ENCODE peak calls at places on chromosomes 7 and 10, in six cellular contexts. B is pancreas, X is GM13976, S is astrocyte of the spinal cord, W is progenitor cell of endocrine pancreas, U is Peyer's patch. Z is an unnamed sample.

GRCh38 chr7:106070201-106070551 is 41.9 kb downstream of the SYPL1 start:
- DNase-seq in B (peak; percentile 40), X (no peak), S (no peak), W (no peak), U (no peak), Z (no peak)

GRCh38 chr7:141864765-141865447 is 23.6 kb upstream of the PRSS37 start:
- DNase-seq in B (no peak), X (no peak), S (no peak), W (no peak), U (no peak), Z (no peak)

GRCh38 chr10:78763651-78764395 is 304.9 kb upstream of the ZMIZ1 start:
- DNase-seq in B (no peak), X (peak; percentile 87), S (no peak), W (no peak), U (no peak), Z (peak; percentile 86)

GRCh38 chr10:114542373-114542772 is 115.7 kb downstream of the ABLIM1 start:
- DNase-seq in B (no peak), X (no peak), S (no peak), W (no peak), U (no peak), Z (no peak)

GRCh38 chr10:104041891-104042535 is 43.7 kb downstream of the COL17A1 start:
- DNase-seq in B (no peak), X (peak; percentile 15), S (no peak), W (no peak), U (no peak), Z (no peak)

GRCh38 chr7:43294080-43294630 is 181.7 kb downstream of the HECW1 start:
- DNase-seq in B (no peak), X (no peak), S (peak; percentile 85), W (no peak), U (no peak), Z (peak; percentile 35)

GRCh38 chr10:60176900-60177299 is 212.8 kb downstream of the ANK3 start:
- DNase-seq in B (no peak), X (no peak), S (no peak), W (no peak), U (peak; percentile 55), Z (no peak)

GRCh38 chr7:20778063-20778721 is 8.5 kb downstream of the SP8 start:
- DNase-seq in B (no peak), X (peak; percentile 65), S (no peak), W (peak; percentile 79), U (no peak), Z (no peak)

GRCh38 chr10:12924911-12925310 is 76.6 kb downstream of the CCDC3 start:
- DNase-seq in B (no peak), X (no peak), S (no peak), W (no peak), U (no peak), Z (no peak)

GRCh38 chr10:122113161-122113944 is 124.4 kb downstream of the TACC2 start:
- DNase-seq in B (peak; percentile 65), X (peak; percentile 64), S (peak; percentile 71), W (peak; percentile 66), U (peak; percentile 80), Z (peak; percentile 86)

GRCh38 chr10:43079823-43080222 is 3.0 kb downstream of the RET start:
- DNase-seq in B (no peak), X (no peak), S (no peak), W (no peak), U (no peak), Z (no peak)

GRCh38 chr10:5945561-5946418 is 31.6 kb downstream of the IL15RA start:
- DNase-seq in B (no peak), X (no peak), S (peak; percentile 92), W (no peak), U (peak; percentile 67), Z (peak; percentile 81)

DNA sequence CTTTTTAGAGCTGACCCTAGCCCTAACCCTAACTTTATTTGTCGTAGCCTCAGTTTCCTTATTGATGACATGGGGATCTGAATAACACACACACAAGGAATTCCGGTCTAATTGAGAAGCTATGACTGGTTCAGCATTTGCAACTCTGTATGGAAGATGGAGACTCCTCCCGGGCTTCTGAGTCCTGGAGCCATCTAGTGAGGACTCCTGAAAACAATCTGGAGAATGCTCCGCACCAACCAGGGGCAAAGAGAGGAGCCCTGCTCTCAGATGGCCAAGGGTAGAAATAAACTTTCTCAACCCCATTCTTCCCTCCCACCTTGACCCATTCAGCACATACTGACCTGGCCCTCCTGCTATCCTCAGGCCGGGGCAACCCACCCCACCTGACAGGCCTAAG is 26.4 kb downstream of the MBL2 start:
- DNase-seq in B (no peak), X (no peak), S (no peak), W (no peak), U (no peak), Z (no peak)
- TF ChIP-seq CTCF in B (no peak), X (no peak), S (no peak), W (no peak), U (no peak), Z (no peak)

GRCh38 chr7:156179872-156180390 is 367.7 kb upstream of the SHH start:
- DNase-seq in B (no peak), X (no peak), S (no peak), W (no peak), U (no peak), Z (no peak)
- TF ChIP-seq CTCF in B (no peak), X (no peak), S (no peak), W (no peak), U (no peak), Z (no peak)

GRCh38 chr7:1020849-1021251 is 23.5 kb upstream of the GPR146 start:
- DNase-seq in B (no peak), X (no peak), S (no peak), W (no peak), U (no peak), Z (no peak)
- TF ChIP-seq CTCF in B (no peak), X (no peak), S (no peak), W (no peak), U (no peak), Z (no peak)

GRCh38 chr7:44565097-44565794 is 8.5 kb downstream of the DDX56 start:
- DNase-seq in B (no peak), X (peak; percentile 82), S (peak; percentile 53), W (peak; percentile 51), U (peak; percentile 83), Z (peak; percentile 68)
- TF ChIP-seq CTCF in B (peak; percentile 98), X (peak; percentile 95), S (peak; percentile 99), W (peak; percentile 96), U (peak; percentile 97), Z (peak; percentile 81)

DNA sequence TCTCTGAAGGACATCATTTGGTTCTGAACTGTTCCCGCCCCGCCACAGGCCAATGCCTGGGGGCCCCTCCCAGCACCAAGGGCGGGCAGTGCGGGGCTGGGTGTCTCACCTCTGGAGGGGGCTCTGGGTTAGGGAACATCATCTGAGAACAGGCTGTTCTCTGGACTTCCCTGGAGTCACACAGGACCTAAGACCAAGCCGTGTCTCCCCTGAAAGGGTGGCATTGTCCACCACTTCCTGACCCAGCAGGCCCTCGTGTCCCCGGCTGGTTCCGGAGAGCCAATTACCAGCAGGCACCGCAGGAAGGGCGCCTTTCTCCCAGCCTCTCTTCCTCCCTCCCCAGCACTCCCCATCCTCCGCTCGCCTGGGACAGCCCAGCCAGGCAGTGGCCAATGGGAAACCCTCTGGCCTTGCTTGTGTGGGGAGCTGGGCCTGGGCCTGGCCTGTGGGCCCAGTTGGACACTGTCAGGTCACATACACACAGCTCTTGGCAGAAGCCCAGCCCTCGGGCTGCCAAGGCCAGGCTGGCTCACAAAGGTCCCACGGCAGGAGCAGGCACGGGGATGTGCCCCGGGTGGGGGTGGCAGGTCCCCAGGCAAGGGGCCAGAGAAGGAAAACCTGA is 119.5 kb downstream of the SPDYE5 start:
- DNase-seq in B (peak; percentile 73), X (no peak), S (no peak), W (no peak), U (peak; percentile 49), Z (peak; percentile 56)
- TF ChIP-seq CTCF in B (no peak), X (no peak), S (no peak), W (no peak), U (no peak), Z (no peak)

DNA sequence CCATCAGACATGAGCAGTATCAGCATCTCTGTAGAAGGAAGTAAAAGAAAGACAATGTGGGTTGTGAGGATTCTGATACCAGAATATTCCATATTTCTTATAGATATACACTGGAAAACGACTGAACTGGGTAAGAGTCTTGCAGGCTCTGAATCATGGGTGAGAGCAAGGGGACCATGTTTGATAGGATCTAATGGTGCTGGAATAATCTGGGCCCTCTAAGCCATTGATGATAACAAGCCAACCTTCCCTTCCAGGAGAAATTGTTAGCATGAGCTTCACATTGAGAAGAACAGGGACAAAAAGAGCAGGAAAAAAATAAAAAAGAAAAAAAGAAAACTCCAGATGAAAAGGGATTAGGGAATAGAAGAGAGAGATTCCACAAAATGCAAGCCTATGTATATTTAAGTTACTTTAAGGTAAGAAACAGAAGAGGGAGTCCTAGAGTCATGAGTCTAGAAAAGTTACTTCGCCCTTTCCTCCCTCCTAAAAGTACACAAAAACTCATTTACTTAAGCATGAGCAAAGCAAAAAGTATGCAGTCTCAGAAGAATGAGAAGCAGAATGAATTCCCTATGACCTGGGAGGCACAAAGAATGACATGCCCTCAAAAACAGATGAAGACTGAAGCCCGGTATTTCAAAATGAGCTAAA is 181.9 kb downstream of the TMEM26 start:
- DNase-seq in B (no peak), X (no peak), S (peak; percentile 76), W (no peak), U (no peak), Z (no peak)
- TF ChIP-seq CTCF in B (no peak), X (no peak), S (peak; percentile 23), W (peak; percentile 21), U (peak; percentile 9), Z (no peak)

GRCh38 chr10:70541738-70542564 is 60.6 kb downstream of the PRF1 start:
- DNase-seq in B (no peak), X (no peak), S (no peak), W (no peak), U (no peak), Z (no peak)

GRCh38 chr10:70538731-70539338 is 60.3 kb downstream of the PALD1 start:
- DNase-seq in B (no peak), X (no peak), S (no peak), W (no peak), U (no peak), Z (no peak)

GRCh38 chr10:70540789-70541360 is 61.7 kb downstream of the PRF1 start:
- DNase-seq in B (no peak), X (no peak), S (no peak), W (no peak), U (no peak), Z (no peak)

GRCh38 chr10:70539471-70539870 is 60.9 kb downstream of the PALD1 start:
- DNase-seq in B (no peak), X (no peak), S (no peak), W (no peak), U (no peak), Z (no peak)

DNA sequence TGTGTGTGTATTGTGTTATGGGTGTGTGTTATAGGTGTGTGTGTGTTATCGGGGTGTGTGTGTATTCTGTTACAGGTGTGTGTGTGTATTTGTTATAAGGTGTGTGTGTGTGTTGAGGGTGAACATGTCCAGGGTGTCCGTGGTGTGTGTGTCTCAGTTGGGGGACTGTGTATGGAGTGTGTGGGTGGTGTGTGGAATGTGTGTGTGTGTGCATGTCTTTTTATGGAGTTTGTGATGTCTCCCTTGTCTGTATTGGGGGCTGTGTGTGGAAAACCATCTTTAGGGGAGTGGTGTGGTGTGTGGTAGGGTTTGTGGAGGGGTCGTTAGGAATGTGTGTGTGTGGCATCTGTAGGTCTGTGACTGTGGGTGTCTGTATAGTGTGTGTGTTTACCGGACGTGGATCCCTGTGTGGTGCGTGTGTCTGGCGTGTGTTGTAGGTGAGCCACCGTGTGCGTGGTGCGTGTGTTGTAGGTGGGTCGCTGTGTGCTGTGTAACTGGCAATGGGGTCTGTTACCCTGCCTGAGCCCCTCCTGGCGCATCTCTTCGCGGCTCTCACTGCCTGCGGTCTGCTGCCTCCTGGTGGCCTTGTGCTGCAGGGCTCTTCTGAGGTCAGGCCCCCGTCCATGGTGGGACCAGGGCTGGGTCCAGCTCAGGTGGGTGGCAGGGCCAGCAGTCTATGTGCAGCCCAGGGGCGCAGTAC is 61.7 kb downstream of the PALD1 start:
- DNase-seq in B (no peak), X (peak; percentile 78), S (no peak), W (no peak), U (peak; percentile 56), Z (no peak)
- TF ChIP-seq CTCF in B (peak; percentile 41), X (peak; percentile 82), S (peak; percentile 87), W (peak; percentile 54), U (peak; percentile 45), Z (peak; percentile 51)